ENCODE peak calls at places on chromosomes 16 and 17, in seven cellular contexts. One of them, this sample, is unnamed.

GRCh38 chr16:69176033-69176780 is 10.8 kb upstream of the SNTB2 start:
- DNase-seq in H1: no peak
- DNase-seq in tibial nerve: no peak
- DNase-seq in body of pancreas: no peak
- DNase-seq in adrenal gland: no peak
- DNase-seq in endothelial cell of umbilical vein: peak
- DNase-seq in A549: no peak
- DNase-seq in this sample: no peak

GRCh38 chr17:73592079-73592415 is 52.2 kb downstream of the SDK2 start:
- DNase-seq in H1: no peak
- DNase-seq in tibial nerve: no peak
- DNase-seq in body of pancreas: no peak
- DNase-seq in adrenal gland: no peak
- DNase-seq in endothelial cell of umbilical vein: no peak
- DNase-seq in A549: no peak
- DNase-seq in this sample: no peak

GRCh38 chr17:36153887-36154576 is 22.4 kb downstream of the TBC1D3B start:
- DNase-seq in H1: no peak
- DNase-seq in tibial nerve: no peak
- DNase-seq in body of pancreas: no peak
- DNase-seq in adrenal gland: no peak
- DNase-seq in endothelial cell of umbilical vein: no peak
- DNase-seq in A549: no peak
- DNase-seq in this sample: no peak

GRCh38 chr17:14745122-14745521 is 444.2 kb downstream of the HS3ST3B1 start:
- DNase-seq in H1: no peak
- DNase-seq in tibial nerve: no peak
- DNase-seq in body of pancreas: no peak
- DNase-seq in adrenal gland: no peak
- DNase-seq in endothelial cell of umbilical vein: no peak
- DNase-seq in A549: no peak
- DNase-seq in this sample: no peak

GRCh38 chr17:70276931-70277330 is 107.6 kb downstream of the KCNJ2 start:
- DNase-seq in H1: no peak
- DNase-seq in tibial nerve: no peak
- DNase-seq in body of pancreas: no peak
- DNase-seq in adrenal gland: no peak
- DNase-seq in endothelial cell of umbilical vein: no peak
- DNase-seq in A549: no peak
- DNase-seq in this sample: no peak

GRCh38 chr16:55040366-55041086 is 109.9 kb downstream of the IRX5 start:
- DNase-seq in H1: no peak
- DNase-seq in tibial nerve: no peak
- DNase-seq in body of pancreas: no peak
- DNase-seq in adrenal gland: no peak
- DNase-seq in endothelial cell of umbilical vein: no peak
- DNase-seq in A549: no peak
- DNase-seq in this sample: no peak

GRCh38 chr17:34637548-34638525 is 58.5 kb downstream of the TMEM132E start:
- DNase-seq in H1: peak
- DNase-seq in tibial nerve: peak
- DNase-seq in body of pancreas: peak
- DNase-seq in adrenal gland: peak
- DNase-seq in endothelial cell of umbilical vein: peak
- DNase-seq in A549: peak
- DNase-seq in this sample: peak

GRCh38 chr16:46857261-46857962 is 26.4 kb upstream of the C16orf87 start:
- DNase-seq in H1: no peak
- DNase-seq in tibial nerve: no peak
- DNase-seq in body of pancreas: peak
- DNase-seq in adrenal gland: peak
- DNase-seq in endothelial cell of umbilical vein: peak
- DNase-seq in A549: peak
- DNase-seq in this sample: peak

GRCh38 chr16:87874639-87875472 is 5.5 kb upstream of the SLC7A5 start:
- DNase-seq in H1: peak
- DNase-seq in tibial nerve: no peak
- DNase-seq in body of pancreas: no peak
- DNase-seq in adrenal gland: no peak
- DNase-seq in endothelial cell of umbilical vein: no peak
- DNase-seq in A549: no peak
- DNase-seq in this sample: no peak

GRCh38 chr17:40854175-40854814 is 12.7 kb downstream of the KRT12 start:
- DNase-seq in H1: no peak
- DNase-seq in tibial nerve: no peak
- DNase-seq in body of pancreas: no peak
- DNase-seq in adrenal gland: no peak
- DNase-seq in endothelial cell of umbilical vein: peak
- DNase-seq in A549: peak
- DNase-seq in this sample: peak

GRCh38 chr16:86597126-86597879 is 19.0 kb downstream of the FOXL1 start:
- DNase-seq in H1: no peak
- DNase-seq in tibial nerve: no peak
- DNase-seq in body of pancreas: no peak
- DNase-seq in adrenal gland: no peak
- DNase-seq in endothelial cell of umbilical vein: no peak
- DNase-seq in A549: no peak
- DNase-seq in this sample: no peak

GRCh38 chr17:40348136-40348504 is 16.4 kb downstream of the GJD3 start:
- DNase-seq in H1: no peak
- DNase-seq in tibial nerve: no peak
- DNase-seq in body of pancreas: no peak
- DNase-seq in adrenal gland: no peak
- DNase-seq in endothelial cell of umbilical vein: no peak
- DNase-seq in A549: no peak
- DNase-seq in this sample: no peak

GRCh38 chr17:35726609-35727460 is 4.6 kb upstream of the RASL10B start:
- DNase-seq in H1: peak
- DNase-seq in tibial nerve: peak
- DNase-seq in body of pancreas: peak
- DNase-seq in adrenal gland: peak
- DNase-seq in endothelial cell of umbilical vein: no peak
- DNase-seq in A549: no peak
- DNase-seq in this sample: peak

GRCh38 chr16:87790278-87791023 is 24.7 kb upstream of the KLHDC4 start:
- DNase-seq in H1: no peak
- DNase-seq in tibial nerve: no peak
- DNase-seq in body of pancreas: peak
- DNase-seq in adrenal gland: peak
- DNase-seq in endothelial cell of umbilical vein: no peak
- DNase-seq in A549: peak
- DNase-seq in this sample: no peak

DNA sequence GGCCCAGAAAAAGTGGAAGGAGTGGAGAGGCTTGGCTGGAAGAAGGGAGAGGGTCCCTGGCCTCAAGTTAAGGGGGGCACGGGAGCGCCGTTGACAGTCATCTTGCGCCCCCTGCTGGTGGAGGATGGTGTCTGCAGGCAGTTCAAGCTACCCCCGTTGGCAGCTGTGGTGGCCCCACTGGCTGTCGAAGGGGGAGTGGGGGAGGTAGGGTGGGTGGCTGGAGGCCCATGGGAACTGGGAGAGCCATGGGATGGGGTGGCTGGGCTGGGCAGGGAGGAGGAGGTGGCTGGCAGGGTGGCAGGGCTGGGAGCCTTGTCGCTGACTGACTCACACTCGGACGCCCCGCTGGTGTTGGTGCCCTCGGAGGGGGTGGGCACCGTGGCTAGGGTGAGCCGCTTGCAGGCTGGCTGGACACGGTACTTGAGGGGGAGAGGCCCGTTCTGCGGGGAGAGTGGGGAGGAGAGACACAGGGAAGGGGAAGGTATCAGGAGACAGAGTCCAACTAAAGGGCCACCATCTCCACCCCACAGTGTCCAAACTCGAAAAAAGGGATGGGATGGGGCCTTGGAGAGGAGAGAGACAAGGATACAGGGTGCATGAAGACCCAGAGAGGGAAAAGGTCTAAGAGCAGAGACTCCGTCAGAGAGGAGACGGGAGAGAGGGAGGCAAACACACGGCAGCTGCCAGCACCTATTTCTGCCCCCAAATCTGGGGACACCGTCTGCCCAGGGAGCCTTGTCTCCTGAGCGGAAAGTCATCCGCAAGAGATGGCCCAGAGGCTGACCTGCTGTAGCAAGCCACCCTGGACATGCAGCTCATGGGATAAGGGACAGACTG is 5.2 kb downstream of the CISD3 start:
- DNase-seq in H1: peak
- DNase-seq in tibial nerve: no peak
- DNase-seq in body of pancreas: peak
- DNase-seq in adrenal gland: peak
- DNase-seq in endothelial cell of umbilical vein: no peak
- DNase-seq in A549: peak
- DNase-seq in this sample: peak
- TF ChIP-seq POLR2A in H1: no peak
- TF ChIP-seq POLR2A in tibial nerve: no peak
- TF ChIP-seq POLR2A in body of pancreas: no peak
- TF ChIP-seq POLR2A in adrenal gland: no peak
- TF ChIP-seq POLR2A in endothelial cell of umbilical vein: peak
- TF ChIP-seq POLR2A in A549: no peak
- TF ChIP-seq POLR2A in this sample: no peak

GRCh38 chr16:83901101-83901500 is 2.2 kb downstream of the MLYCD start:
- DNase-seq in H1: no peak
- DNase-seq in tibial nerve: no peak
- DNase-seq in body of pancreas: no peak
- DNase-seq in adrenal gland: no peak
- DNase-seq in endothelial cell of umbilical vein: no peak
- DNase-seq in A549: no peak
- DNase-seq in this sample: no peak

GRCh38 chr16:83899272-83899897 is 470 bp downstream of the MLYCD start:
- DNase-seq in H1: peak
- DNase-seq in tibial nerve: no peak
- DNase-seq in body of pancreas: peak
- DNase-seq in adrenal gland: peak
- DNase-seq in endothelial cell of umbilical vein: peak
- DNase-seq in A549: peak
- DNase-seq in this sample: no peak

GRCh38 chr16:83900611-83901010 is 1.7 kb downstream of the MLYCD start:
- DNase-seq in H1: no peak
- DNase-seq in tibial nerve: no peak
- DNase-seq in body of pancreas: no peak
- DNase-seq in adrenal gland: no peak
- DNase-seq in endothelial cell of umbilical vein: no peak
- DNase-seq in A549: no peak
- DNase-seq in this sample: no peak

GRCh38 chr16:83899978-83900377 is 1.1 kb downstream of the MLYCD start:
- DNase-seq in H1: no peak
- DNase-seq in tibial nerve: no peak
- DNase-seq in body of pancreas: peak
- DNase-seq in adrenal gland: no peak
- DNase-seq in endothelial cell of umbilical vein: no peak
- DNase-seq in A549: no peak
- DNase-seq in this sample: no peak

DNA sequence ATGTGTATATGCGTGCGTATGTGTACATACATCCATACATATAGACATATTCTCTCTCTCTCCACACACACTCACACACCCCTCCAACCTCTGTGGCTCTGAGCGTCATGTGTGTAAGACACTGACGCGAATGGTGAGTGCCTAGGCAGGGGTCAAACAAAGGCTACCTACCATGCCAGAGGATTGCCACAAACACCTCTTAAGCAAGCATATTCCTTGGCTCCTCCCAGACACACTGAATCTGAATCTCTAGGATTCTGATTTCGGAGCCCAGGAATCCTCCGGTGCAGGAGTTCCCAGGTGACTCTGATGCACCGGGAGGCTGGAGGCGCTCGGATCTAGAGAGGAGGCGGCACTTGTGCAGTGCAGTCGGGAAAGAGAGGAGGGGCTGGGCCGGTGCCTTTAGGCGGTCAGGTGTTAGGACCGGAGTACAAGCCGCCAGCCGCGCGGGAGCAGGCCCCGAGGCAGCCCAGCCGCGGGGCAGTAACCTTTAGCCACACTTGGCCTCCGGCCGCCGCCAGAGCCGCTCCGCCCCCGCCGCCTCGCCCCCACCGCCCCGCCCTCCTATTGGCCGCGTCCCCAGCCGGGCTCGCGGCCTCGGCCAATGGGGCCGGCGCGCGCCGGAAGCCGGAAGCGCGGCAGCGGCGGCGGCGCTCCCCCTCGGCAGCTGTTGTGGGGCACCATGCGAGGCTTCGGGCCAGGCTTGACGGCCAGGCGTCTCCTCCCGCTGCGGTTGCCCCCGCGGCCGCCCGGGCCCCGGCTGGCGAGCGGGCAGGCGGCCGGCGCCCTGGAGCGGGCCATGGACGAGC is at the start of gene MLYCD:
- DNase-seq in H1: peak
- DNase-seq in tibial nerve: peak
- DNase-seq in body of pancreas: peak
- DNase-seq in adrenal gland: peak
- DNase-seq in endothelial cell of umbilical vein: peak
- DNase-seq in A549: peak
- DNase-seq in this sample: peak
- TF ChIP-seq POLR2A in H1: peak
- TF ChIP-seq POLR2A in tibial nerve: peak
- TF ChIP-seq POLR2A in body of pancreas: peak
- TF ChIP-seq POLR2A in adrenal gland: peak
- TF ChIP-seq POLR2A in endothelial cell of umbilical vein: peak
- TF ChIP-seq POLR2A in A549: peak
- TF ChIP-seq POLR2A in this sample: peak

DNA sequence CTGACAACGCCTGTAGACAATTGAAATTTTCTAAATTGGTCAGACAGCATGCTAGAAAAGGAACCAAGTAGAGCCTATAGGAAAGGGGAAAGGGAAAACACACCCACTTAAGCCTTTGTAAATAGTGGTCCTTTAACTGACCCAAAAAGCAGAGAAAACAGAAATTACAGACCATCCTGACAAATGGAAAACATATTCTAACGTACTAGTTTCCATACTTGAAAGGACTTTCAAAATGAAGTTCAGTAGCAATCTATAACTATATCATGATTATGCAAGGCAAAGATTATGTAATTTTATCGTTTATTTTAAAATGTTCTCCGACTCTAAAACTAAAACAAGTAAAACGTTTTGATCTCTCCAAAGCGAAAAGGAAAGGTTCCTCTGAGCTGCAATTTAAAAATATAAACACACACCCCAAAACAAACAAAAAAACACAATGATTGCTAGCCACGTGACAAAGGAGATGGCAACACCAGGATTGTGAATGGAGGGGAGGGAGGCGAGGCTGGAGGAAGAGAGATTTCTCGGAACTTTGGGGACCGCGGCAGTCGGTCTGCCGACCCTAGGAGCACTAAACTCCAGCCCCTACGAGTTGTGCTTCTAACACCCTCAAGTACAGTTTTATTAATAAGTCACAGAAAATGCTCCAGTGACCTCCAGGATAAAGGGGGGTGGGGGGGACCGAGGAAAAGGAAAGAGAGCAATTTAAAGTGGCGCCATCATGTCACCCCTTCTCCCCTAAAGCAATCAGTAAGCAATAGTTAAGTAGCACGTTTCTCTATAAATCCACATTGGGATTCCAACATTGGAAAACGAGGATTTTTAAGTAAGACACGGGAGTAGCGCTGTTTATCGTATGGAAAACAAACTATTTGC is 1.7 kb downstream of the KANSL1 start:
- DNase-seq in H1: no peak
- DNase-seq in tibial nerve: no peak
- DNase-seq in body of pancreas: no peak
- DNase-seq in adrenal gland: no peak
- DNase-seq in endothelial cell of umbilical vein: peak
- DNase-seq in A549: peak
- DNase-seq in this sample: peak
- TF ChIP-seq POLR2A in H1: no peak
- TF ChIP-seq POLR2A in tibial nerve: peak
- TF ChIP-seq POLR2A in body of pancreas: peak
- TF ChIP-seq POLR2A in adrenal gland: no peak
- TF ChIP-seq POLR2A in endothelial cell of umbilical vein: no peak
- TF ChIP-seq POLR2A in A549: no peak
- TF ChIP-seq POLR2A in this sample: no peak

GRCh38 chr17:38868968-38869646 is 751 bp upstream of the LASP1 start:
- DNase-seq in H1: peak
- DNase-seq in tibial nerve: peak
- DNase-seq in body of pancreas: peak
- DNase-seq in adrenal gland: peak
- DNase-seq in endothelial cell of umbilical vein: peak
- DNase-seq in A549: peak
- DNase-seq in this sample: no peak
- TF ChIP-seq POLR2A in H1: peak
- TF ChIP-seq POLR2A in tibial nerve: peak
- TF ChIP-seq POLR2A in body of pancreas: no peak
- TF ChIP-seq POLR2A in adrenal gland: no peak
- TF ChIP-seq POLR2A in endothelial cell of umbilical vein: no peak
- TF ChIP-seq POLR2A in A549: peak
- TF ChIP-seq POLR2A in this sample: peak